ENCODE peak calls at places on chromosomes 1 and 21, in five cellular contexts. P, E, C, T and Y are unnamed samples.

GRCh38 chr1:238063454-238063853 is 172.7 kb upstream of the ZP4 start:
- DNase-seq in E (no peak), T (peak; percentile 90), C (peak; percentile 94), P (no peak), Y (no peak)

GRCh38 chr1:226216056-226216455 is 7.4 kb upstream of the MIXL1 start:
- DNase-seq in C (no peak), P (no peak), E (no peak), T (no peak), Y (no peak)

GRCh38 chr1:154418062-154418897 is 13.1 kb downstream of the IL6R start:
- DNase-seq in T (peak; percentile 99), C (peak; percentile 50), P (no peak), E (peak; percentile 93), Y (peak; percentile 96)

GRCh38 chr1:180632326-180633088 is 685 bp downstream of the XPR1 start:
- DNase-seq in C (no peak), E (no peak), T (peak; percentile 19), P (no peak), Y (peak; percentile 77)

GRCh38 chr1:116720406-116721071 is 33.7 kb upstream of the CD2 start:
- DNase-seq in T (no peak), P (no peak), C (no peak), E (no peak), Y (no peak)

GRCh38 chr1:178634445-178634844 is 90.6 kb upstream of the RALGPS2 start:
- DNase-seq in E (no peak), T (no peak), P (no peak), C (peak; percentile 62), Y (no peak)

GRCh38 chr1:227134686-227135314 is 183.5 kb downstream of the CDC42BPA start:
- DNase-seq in T (no peak), C (peak; percentile 11), E (no peak), P (no peak), Y (no peak)

GRCh38 chr1:113678159-113678469 is 81.2 kb downstream of the PHTF1 start:
- DNase-seq in E (no peak), T (no peak), P (no peak), C (no peak), Y (no peak)

GRCh38 chr1:14365226-14365994 is 233.1 kb upstream of the KAZN start:
- DNase-seq in P (no peak), T (no peak), C (no peak), E (no peak), Y (no peak)

GRCh38 chr1:3319874-3320245 is 134.6 kb upstream of the ARHGEF16 start:
- DNase-seq in P (no peak), C (peak; percentile 59), T (peak; percentile 90), E (peak; percentile 36), Y (peak; percentile 72)

GRCh38 chr1:44820328-44820944 is 12.1 kb downstream of the BTBD19 start:
- DNase-seq in C (no peak), E (no peak), T (no peak), P (no peak), Y (no peak)

GRCh38 chr1:44908427-44908826 is 65.4 kb upstream of the PTCH2 start:
- DNase-seq in T (no peak), E (no peak), P (no peak), C (no peak), Y (no peak)

GRCh38 chr1:176837708-176838107 is 326.8 kb downstream of the ASTN1 start:
- DNase-seq in E (no peak), P (no peak), C (no peak), T (no peak), Y (no peak)

GRCh38 chr1:153614906-153615305 is 1.2 kb downstream of the S100A14 start:
- DNase-seq in P (no peak), C (no peak), T (no peak), E (no peak), Y (no peak)

GRCh38 chr1:215044151-215044550 is 38.4 kb upstream of the KCNK2 start:
- DNase-seq in T (no peak), E (no peak), P (no peak), C (no peak), Y (no peak)

GRCh38 chr1:240539700-240540414 is 72.1 kb downstream of the GREM2 start:
- DNase-seq in E (no peak), P (no peak), C (no peak), T (no peak), Y (no peak)

GRCh38 chr1:233439721-233440120 is 112.2 kb downstream of the MAP3K21 start:
- DNase-seq in E (no peak), P (no peak), T (no peak), C (peak; percentile 72), Y (no peak)

GRCh38 chr1:48228156-48228555 is 5.6 kb downstream of the SLC5A9 start:
- DNase-seq in C (no peak), P (no peak), E (no peak), T (no peak), Y (peak; percentile 63)

GRCh38 chr1:73205294-73205973 is 923.1 kb upstream of the NEGR1 start:
- DNase-seq in E (no peak), C (no peak), P (no peak), T (peak; percentile 33), Y (no peak)

GRCh38 chr1:6185635-6186382 is 5.7 kb upstream of the CHD5 start:
- DNase-seq in C (peak; percentile 32), E (no peak), P (no peak), T (peak; percentile 66), Y (no peak)

GRCh38 chr1:2168535-2168934 is 26.0 kb downstream of the FAAP20 start:
- DNase-seq in E (no peak), C (no peak), T (no peak), P (no peak), Y (no peak)

GRCh38 chr21:46211786-46212720 is 16.5 kb downstream of the LSS start:
- DNase-seq in P (no peak), C (no peak), T (peak; percentile 43), E (no peak), Y (no peak)

GRCh38 chr21:46212721-46213484 is 15.7 kb downstream of the LSS start:
- DNase-seq in P (no peak), T (no peak), C (no peak), E (no peak), Y (no peak)

GRCh38 chr21:46208761-46209721 is 19.5 kb downstream of the LSS start:
- DNase-seq in E (no peak), P (no peak), T (no peak), C (no peak), Y (no peak)

GRCh38 chr21:46211376-46211775 is 17.2 kb downstream of the LSS start:
- DNase-seq in T (no peak), C (no peak), P (no peak), E (no peak), Y (no peak)

GRCh38 chr21:46210378-46211136 is 18.0 kb downstream of the LSS start:
- DNase-seq in C (no peak), T (no peak), P (no peak), E (no peak), Y (no peak)
- TF ChIP-seq CTCF in C (no peak), T (peak; percentile 49), P (no peak), E (no peak), Y (peak; percentile 68)

GRCh38 chr21:38623552-38623951 is 125.3 kb upstream of the ERG start:
- DNase-seq in T (no peak), E (no peak), P (no peak), C (no peak), Y (no peak)

GRCh38 chr21:38622827-38623209 is 124.5 kb upstream of the ERG start:
- DNase-seq in P (no peak), T (no peak), C (no peak), E (no peak), Y (no peak)

GRCh38 chr21:38619865-38620513 is 121.7 kb upstream of the ERG start:
- DNase-seq in T (peak; percentile 3), C (peak; percentile 94), P (no peak), E (no peak), Y (no peak)

GRCh38 chr21:38622081-38622826 is 124.0 kb upstream of the ERG start:
- DNase-seq in T (no peak), C (no peak), P (no peak), E (no peak), Y (no peak)

DNA sequence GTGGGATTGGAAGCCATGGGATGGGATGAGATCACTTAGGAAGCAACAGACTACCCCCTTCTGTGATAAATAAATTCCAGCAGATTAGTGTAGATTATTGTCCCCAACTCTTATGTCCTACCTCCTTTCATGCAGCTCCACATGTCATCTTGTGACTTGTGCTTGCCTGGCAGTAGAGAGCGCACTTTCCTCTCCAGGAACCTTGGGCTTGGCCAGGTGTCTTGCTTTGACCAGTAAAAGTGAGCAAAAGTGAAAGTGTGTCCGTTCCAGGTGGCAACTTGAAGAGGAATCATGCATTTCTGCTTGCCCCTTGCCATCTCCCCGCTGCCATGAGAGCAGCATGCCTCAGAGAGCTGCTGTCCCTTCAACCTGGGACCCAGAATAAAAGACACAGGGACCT is 122.9 kb upstream of the ERG start:
- DNase-seq in T (peak; percentile 23), C (no peak), P (no peak), E (no peak), Y (no peak)
- H3K4me3 ChIP-seq in T (peak overlapping the region; percentile 33), C (no peak overlapping the region), P (no peak overlapping the region), E (no peak overlapping the region), Y (no peak overlapping the region)

GRCh38 chr1:82806133-82806532 is 1005.4 kb downstream of the ADGRL2 start:
- DNase-seq in T (no peak), P (no peak), E (no peak), C (no peak), Y (no peak)
- H3K9me3 ChIP-seq in T (no peaks in the 10 kb centered on the region), P (no peaks in the 10 kb centered on the region), E (no peaks in the 10 kb centered on the region), C (no peaks in the 10 kb centered on the region), Y (no peaks in the 10 kb centered on the region)

DNA sequence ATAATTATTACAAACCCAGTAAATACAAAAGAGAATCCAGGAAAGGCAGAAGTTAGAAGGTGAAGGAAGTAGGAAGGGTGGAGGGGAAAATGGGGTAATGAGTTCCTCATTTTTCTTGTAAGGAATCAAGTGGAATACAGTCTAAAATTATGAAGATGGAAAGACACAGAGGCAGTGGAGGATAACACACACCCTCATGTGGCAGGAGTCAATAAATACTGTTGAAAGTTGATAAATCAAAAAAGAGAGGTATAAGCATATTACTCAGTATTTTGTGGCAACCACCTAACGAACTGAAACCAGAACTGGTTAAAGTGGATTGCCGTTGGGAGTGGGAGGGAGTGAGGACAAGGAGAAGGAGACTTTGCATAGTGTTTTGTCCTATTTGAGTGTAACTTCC is 78.6 kb upstream of the SLC44A3 start:
- DNase-seq in E (no peak), C (no peak), P (no peak), T (no peak), Y (no peak)
- TF ChIP-seq CTCF in E (no peak), C (no peak), P (no peak), T (peak; percentile 28), Y (no peak)